ENCODE peak calls at places on chromosomes 5 and 9, in four cellular contexts. O, N, F and J are unnamed samples.

GRCh38 chr5:108315829-108316228 is 66.1 kb downstream of the FBXL17 start:
- DNase-seq in O (no peak), N (no peak), F (no peak), J (no peak)

GRCh38 chr9:108662090-108662875 is 193.5 kb downstream of the ACTL7B start:
- DNase-seq in O (no peak), N (no peak), F (no peak), J (no peak)

GRCh38 chr5:121019734-121020133 is 555.6 kb downstream of the PRR16 start:
- DNase-seq in O (no peak), N (no peak), F (no peak), J (no peak)

GRCh38 chr5:142576804-142577203 is 109.1 kb downstream of the FGF1 start:
- DNase-seq in O (no peak), N (no peak), F (no peak), J (no peak)

GRCh38 chr5:160333726-160334125 is 21.4 kb upstream of the CCNJL start:
- DNase-seq in O (no peak), N (no peak), F (no peak), J (no peak)

GRCh38 chr5:132000677-132001453 is 10.6 kb downstream of the ACSL6 start:
- DNase-seq in O (no peak), N (peak; percentile 13), F (no peak), J (no peak)

GRCh38 chr9:86546712-86547111 is 192.5 kb upstream of the TUT7 start:
- DNase-seq in O (no peak), N (no peak), F (no peak), J (no peak)

GRCh38 chr5:140113180-140113698 is 670 bp upstream of the PURA start:
- DNase-seq in O (no peak), N (peak; percentile 83), F (peak; percentile 64), J (no peak)

GRCh38 chr5:96093340-96093739 is 131.7 kb upstream of the ELL2 start:
- DNase-seq in O (no peak), N (no peak), F (no peak), J (no peak)

GRCh38 chr5:13814293-13814692 is 130.2 kb downstream of the DNAH5 start:
- DNase-seq in O (no peak), N (no peak), F (no peak), J (no peak)

GRCh38 chr5:96228449-96228848 is 204.6 kb downstream of the PCSK1 start:
- DNase-seq in O (no peak), N (no peak), F (no peak), J (no peak)

GRCh38 chr9:81317223-81317622 is 372.1 kb downstream of the TLE1 start:
- DNase-seq in O (no peak), N (no peak), F (no peak), J (no peak)

GRCh38 chr9:126474201-126474765 is 139.4 kb upstream of the LMX1B start:
- DNase-seq in O (no peak), N (no peak), F (no peak), J (no peak)

GRCh38 chr5:181261320-181262085 is 560 bp upstream of the TRIM52 start:
- DNase-seq in O (peak; percentile 54), N (peak; percentile 90), F (peak; percentile 87), J (no peak)

GRCh38 chr9:19404278-19405075 is 4.3 kb upstream of the ACER2 start:
- DNase-seq in O (no peak), N (no peak), F (no peak), J (no peak)

GRCh38 chr9:134026981-134027380 is 1.7 kb downstream of the BRD3OS start:
- DNase-seq in O (no peak), N (peak; percentile 78), F (no peak), J (no peak)

GRCh38 chr5:30042677-30043076 is 1150.8 kb upstream of the CDH6 start:
- DNase-seq in O (no peak), N (peak; percentile 63), F (no peak), J (no peak)

GRCh38 chr5:114325552-114325951 is 36.3 kb upstream of the KCNN2 start:
- DNase-seq in O (no peak), N (no peak), F (no peak), J (no peak)

GRCh38 chr5:87069974-87070608 is 197.6 kb upstream of the RASA1 start:
- DNase-seq in O (no peak), N (no peak), F (no peak), J (no peak)

GRCh38 chr5:149563461-149563860 is 12.2 kb upstream of the CSNK1A1 start:
- DNase-seq in O (no peak), N (no peak), F (no peak), J (no peak)

GRCh38 chr5:178196986-178197385 is 7.3 kb upstream of the HNRNPAB start:
- DNase-seq in O (no peak), N (no peak), F (no peak), J (no peak)

GRCh38 chr9:35490155-35490909 is 421 bp downstream of the RUSC2 start:
- DNase-seq in O (no peak), N (no peak), F (peak; percentile 70), J (no peak)

GRCh38 chr9:20356392-20357206 is 265.7 kb downstream of the MLLT3 start:
- DNase-seq in O (peak; percentile 74), N (peak; percentile 66), F (peak; percentile 92), J (peak; percentile 64)

GRCh38 chr5:181160144-181160754 is 12.9 kb downstream of the OR2V2 start:
- DNase-seq in O (peak; percentile 61), N (no peak), F (peak; percentile 58), J (no peak)

GRCh38 chr9:112348257-112348992 is 15.0 kb upstream of the PTBP3 start:
- DNase-seq in O (no peak), N (peak; percentile 92), F (peak; percentile 93), J (no peak)

GRCh38 chr5:65120371-65120967 is 351.7 kb downstream of the CWC27 start:
- DNase-seq in O (no peak), N (no peak), F (no peak), J (no peak)

GRCh38 chr9:92770005-92770995 is 5.7 kb upstream of the BICD2 start:
- DNase-seq in O (no peak), N (no peak), F (no peak), J (no peak)

GRCh38 chr5:57215629-57216195 is 41.9 kb downstream of the GPBP1 start:
- DNase-seq in O (no peak), N (no peak), F (no peak), J (no peak)

GRCh38 chr5:5405441-5405840 is 17.0 kb upstream of the ICE1 start:
- DNase-seq in O (no peak), N (no peak), F (no peak), J (no peak)
- H3K4me1 ChIP-seq in O (no peaks in the 10 kb centered on the region), N (no peaks in the 10 kb centered on the region), F (no peaks in the 10 kb centered on the region), J (no peaks in the 10 kb centered on the region)

GRCh38 chr9:136118061-136118366 is 661 bp downstream of the TMEM250 start:
- DNase-seq in O (no peak), N (no peak), F (peak; percentile 69), J (no peak)
- H3K27ac ChIP-seq in O (peak overlapping the region; percentile 98), N (peak overlapping the region; percentile 92), F (peak overlapping the region; percentile 98), J (no peak overlapping the region)

GRCh38 chr5:31100781-31101180 is 92.7 kb upstream of the CDH6 start:
- DNase-seq in O (no peak), N (no peak), F (no peak), J (no peak)
- H3K4me3 ChIP-seq in O (no peak overlapping the region), N (no peak overlapping the region), F (no peak overlapping the region), J (no peak overlapping the region)

GRCh38 chr9:121751686-121752445 is 100.4 kb downstream of the DAB2IP start:
- DNase-seq in O (no peak), N (peak; percentile 88), F (peak; percentile 83), J (no peak)
- H3K4me1 ChIP-seq in O (peaks cover 9% of the 10 kb centered on the region), N (peaks cover 71% of the 10 kb centered on the region), F (peaks cover 63% of the 10 kb centered on the region), J (no peaks in the 10 kb centered on the region)

GRCh38 chr5:176382721-176383120 is 5.7 kb downstream of the NOP16 start:
- DNase-seq in O (no peak), N (no peak), F (no peak), J (no peak)

GRCh38 chr5:176383961-176384360 is 4.4 kb downstream of the NOP16 start:
- DNase-seq in O (no peak), N (no peak), F (no peak), J (no peak)

GRCh38 chr5:176381423-176381822 is 7.0 kb downstream of the NOP16 start:
- DNase-seq in O (no peak), N (no peak), F (no peak), J (no peak)

GRCh38 chr5:176383248-176383905 is 5.0 kb downstream of the NOP16 start:
- DNase-seq in O (no peak), N (no peak), F (no peak), J (no peak)

DNA sequence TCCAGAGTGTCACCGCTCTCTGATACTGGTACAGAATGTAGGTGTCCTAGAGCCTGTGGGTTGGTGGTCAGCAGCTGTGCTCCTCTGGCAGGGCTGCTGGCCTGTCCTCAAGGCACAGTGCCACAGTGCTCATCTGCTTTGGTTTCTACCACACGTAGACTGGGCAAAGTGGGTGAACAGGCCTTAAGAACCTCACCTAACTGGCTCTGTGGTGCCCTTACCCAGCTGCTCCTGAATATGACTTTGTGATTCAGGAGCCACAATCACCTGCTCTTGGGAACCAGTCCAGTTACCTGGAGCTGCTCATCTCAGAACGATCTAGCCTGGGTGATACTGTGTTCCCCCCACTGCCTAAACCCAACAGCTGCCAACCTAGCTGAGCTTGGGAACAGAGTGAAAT is 6.4 kb downstream of the NOP16 start:
- DNase-seq in O (no peak), N (no peak), F (no peak), J (no peak)
- H3K27ac ChIP-seq in O (no peak overlapping the region), N (no peak overlapping the region), F (no peak overlapping the region), J (no peak overlapping the region)

GRCh38 chr5:150671509-150672236 is 10.6 kb downstream of the MYOZ3 start:
- DNase-seq in O (no peak), N (no peak), F (peak; percentile 49), J (no peak)

GRCh38 chr5:150672884-150673275 is 11.8 kb downstream of the MYOZ3 start:
- DNase-seq in O (no peak), N (no peak), F (peak; percentile 44), J (no peak)

GRCh38 chr5:150670275-150670960 is 9.4 kb downstream of the MYOZ3 start:
- DNase-seq in O (no peak), N (no peak), F (peak; percentile 45), J (no peak)

GRCh38 chr5:150672237-150672883 is 11.3 kb downstream of the MYOZ3 start:
- DNase-seq in O (no peak), N (peak; percentile 88), F (peak; percentile 65), J (no peak)

GRCh38 chr5:150670961-150671337 is 9.9 kb downstream of the MYOZ3 start:
- DNase-seq in O (no peak), N (no peak), F (no peak), J (no peak)
- H3K4me3 ChIP-seq in O (peak overlapping the region; percentile 61), N (no peak overlapping the region), F (no peak overlapping the region), J (peak overlapping the region; percentile 62)

DNA sequence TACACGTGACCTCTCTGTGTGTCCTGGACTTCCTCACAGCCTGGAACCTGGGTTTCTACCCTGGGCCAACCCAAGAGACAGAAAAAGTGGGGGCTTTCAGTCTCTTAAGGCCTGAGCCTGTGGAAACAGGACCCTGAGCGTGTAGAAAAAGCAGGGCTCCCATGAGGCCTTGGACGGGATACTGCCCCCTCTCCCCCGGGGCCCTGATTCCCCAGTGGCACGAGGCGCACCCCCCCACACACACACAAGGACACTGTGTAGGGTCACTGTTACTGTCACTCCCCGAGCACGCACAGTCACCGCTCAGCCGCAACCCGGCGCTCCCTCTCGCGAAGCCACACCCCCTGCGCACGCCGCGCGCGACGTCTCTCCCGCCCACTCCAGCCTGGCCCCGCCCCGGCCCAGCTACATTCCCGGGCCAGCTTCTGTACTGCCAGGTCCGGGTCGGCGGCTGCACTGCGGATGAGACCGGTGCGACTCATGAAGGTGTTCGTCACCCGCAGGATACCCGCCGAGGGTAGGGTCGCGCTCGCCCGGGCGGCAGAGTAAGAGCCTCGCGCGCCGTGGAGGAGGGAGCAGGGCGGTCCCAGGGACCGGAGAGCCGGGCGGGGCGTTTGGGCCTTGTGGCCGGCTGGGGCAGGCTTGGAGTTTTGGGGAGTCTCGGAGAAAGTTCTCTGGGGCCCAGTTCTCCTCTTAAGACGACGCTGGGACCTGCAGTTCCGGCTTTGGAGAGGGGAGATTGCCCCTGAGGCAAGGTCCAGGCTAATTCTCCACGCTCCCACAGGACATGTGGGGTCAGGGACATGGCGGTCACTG is at the start of gene GRHPR:
- DNase-seq in O (peak; percentile 70), N (peak; percentile 96), F (peak; percentile 96), J (no peak)
- H3K4me1 ChIP-seq in O (peaks cover 4% of the 10 kb centered on the region), N (peaks cover 12% of the 10 kb centered on the region), F (peaks cover 35% of the 10 kb centered on the region), J (peaks cover 3% of the 10 kb centered on the region)